ENCODE peak calls at places on chromosomes 5 and 9, in five cellular contexts. K is C1 segment of cervical spinal cord; M is stimulated activated CD4-positive, alpha-beta T cell treated with anti-CD3 and anti-CD28 coated beads, Interleukin-4, amount 100 ng/mL, for 4 hours; L is NCI-H2081; W is thyroid gland. J is an unnamed sample.

GRCh38 chr5:156675402-156675801 is 174.7 kb upstream of the PPP1R2B start:
- DNase-seq in K (no peak), M (no peak), L (no peak), W (no peak), J (no peak)

GRCh38 chr9:133684461-133685361 is 48.5 kb downstream of the DBH start:
- DNase-seq in K (peak), M (no peak), L (no peak), W (no peak), J (peak)

GRCh38 chr9:27165067-27165466 is 56.0 kb downstream of the TEK start:
- DNase-seq in K (no peak), M (no peak), L (no peak), W (no peak), J (no peak)

GRCh38 chr9:118482311-118482710 is 778.1 kb downstream of the TLR4 start:
- DNase-seq in K (no peak), M (no peak), L (no peak), W (no peak), J (no peak)

GRCh38 chr5:141848771-141849370 is 29.3 kb downstream of the PCDH1 start:
- DNase-seq in K (no peak), M (peak), L (no peak), W (peak), J (peak)

GRCh38 chr5:151598984-151599383 is 7.9 kb upstream of the FAT2 start:
- DNase-seq in K (no peak), M (no peak), L (no peak), W (no peak), J (no peak)

GRCh38 chr5:111857633-111858032 is 100.6 kb upstream of the NREP start:
- DNase-seq in K (no peak), M (no peak), L (no peak), W (no peak), J (peak)

GRCh38 chr9:33136721-33137120 is 30.4 kb downstream of the B4GALT1 start:
- DNase-seq in K (no peak), M (no peak), L (no peak), W (no peak), J (no peak)

GRCh38 chr5:83467315-83468044 is 4.1 kb upstream of the VCAN start:
- DNase-seq in K (no peak), M (no peak), L (no peak), W (no peak), J (no peak)

GRCh38 chr5:122180863-122181519 is 51.6 kb downstream of the ZNF474 start:
- DNase-seq in K (no peak), M (no peak), L (no peak), W (no peak), J (no peak)

GRCh38 chr9:136721339-136722092 is 9.1 kb downstream of the DIPK1B start:
- DNase-seq in K (no peak), M (no peak), L (no peak), W (no peak), J (peak)

GRCh38 chr9:36876056-36876455 is 158.0 kb downstream of the PAX5 start:
- DNase-seq in K (no peak), M (no peak), L (no peak), W (no peak), J (no peak)

GRCh38 chr9:77456829-77457437 is 191.2 kb downstream of the GNA14 start:
- DNase-seq in K (peak), M (peak), L (peak), W (peak), J (peak)

GRCh38 chr5:77863181-77863580 is 87.0 kb upstream of the TBCA start:
- DNase-seq in K (no peak), M (no peak), L (no peak), W (no peak), J (no peak)

GRCh38 chr5:175573493-175574269 is 84.2 kb upstream of the HRH2 start:
- DNase-seq in K (no peak), M (no peak), L (no peak), W (no peak), J (no peak)

GRCh38 chr5:72408602-72409001 is 88.4 kb downstream of the PTCD2 start:
- DNase-seq in K (no peak), M (no peak), L (no peak), W (no peak), J (no peak)

GRCh38 chr9:36450110-36450732 is 50.2 kb upstream of the RNF38 start:
- DNase-seq in K (no peak), M (no peak), L (peak), W (peak), J (peak)

GRCh38 chr9:20693068-20693467 is 9.0 kb downstream of the FOCAD start:
- DNase-seq in K (no peak), M (no peak), L (no peak), W (no peak), J (no peak)

GRCh38 chr5:94693845-94694370 is 75.4 kb downstream of the SLF1 start:
- DNase-seq in K (no peak), M (no peak), L (no peak), W (no peak), J (peak)

GRCh38 chr9:77877976-77878375 is 153.6 kb downstream of the GNAQ start:
- DNase-seq in K (no peak), M (no peak), L (no peak), W (no peak), J (no peak)

GRCh38 chr5:129905467-129906176 is 1.4 kb downstream of the CHSY3 start:
- DNase-seq in K (no peak), M (no peak), L (no peak), W (peak), J (no peak)

GRCh38 chr5:179798771-179799643 is 5.2 kb downstream of the LTC4S start:
- DNase-seq in K (no peak), M (no peak), L (no peak), W (no peak), J (no peak)

GRCh38 chr5:95900383-95900958 is 61.2 kb downstream of the ELL2 start:
- DNase-seq in K (no peak), M (no peak), L (peak), W (peak), J (peak)

GRCh38 chr5:56812110-56812509 is 3.2 kb upstream of the MAP3K1 start:
- DNase-seq in K (no peak), M (no peak), L (no peak), W (no peak), J (no peak)

GRCh38 chr5:3531320-3531986 is 64.2 kb upstream of the IRX1 start:
- DNase-seq in K (no peak), M (no peak), L (no peak), W (peak), J (no peak)

GRCh38 chr9:124074746-124075145 is 63.2 kb downstream of the LHX2 start:
- DNase-seq in K (no peak), M (no peak), L (no peak), W (no peak), J (no peak)

GRCh38 chr5:6583049-6583880 is 49.6 kb downstream of the NSUN2 start:
- DNase-seq in K (no peak), M (peak), L (peak), W (peak), J (peak)

GRCh38 chr9:136052433-136052880 is 42.6 kb downstream of the NACC2 start:
- DNase-seq in K (peak), M (no peak), L (no peak), W (peak), J (peak)

GRCh38 chr9:631596-631995 is 209.9 kb upstream of the DMRT1 start:
- DNase-seq in K (no peak), M (no peak), L (no peak), W (no peak), J (peak)

GRCh38 chr9:136701665-136702048 is 10.7 kb upstream of the DIPK1B start:
- DNase-seq in K (no peak), M (no peak), L (no peak), W (no peak), J (no peak)

GRCh38 chr9:108093773-108094675 is 604.5 kb upstream of the KLF4 start:
- DNase-seq in K (no peak), M (no peak), L (no peak), W (no peak), J (no peak)

GRCh38 chr5:122077451-122078115 is 476 bp downstream of the LOX start:
- DNase-seq in K (no peak), M (no peak), L (peak), W (peak), J (peak)

GRCh38 chr5:42842860-42843641 is 31.4 kb upstream of the SELENOP start:
- DNase-seq in K (no peak), M (no peak), L (no peak), W (no peak), J (no peak)

GRCh38 chr9:33924978-33925797 is 108.2 kb downstream of the UBE2R2 start:
- DNase-seq in K (no peak), M (no peak), L (peak), W (peak), J (peak)

J was measured in G401.